ENCODE peak calls at places on chromosomes 12 and 14, in seven cellular contexts. G is H4; A is activated naive CD8-positive, alpha-beta T cell treated with anti-CD3 and anti-CD28 coated beads, Interleukin-2, amount 50 U/mL, for 24 hours; X is central memory CD4-positive, alpha-beta T cell; C is activated T-cell treated with anti-CD3 and anti-CD28 coated beads, Interleukin-2, amount 50 U/mL, for 24 hours; I is foreskin fibroblast; H is effector memory CD4-positive, alpha-beta T cell. Q is an unnamed sample.

GRCh38 chr14:93410021-93410420 is 20.7 kb upstream of the UNC79 start:
- DNase-seq in X (no peak), A (no peak), G (no peak), I (no peak), C (no peak), H (no peak), Q (no peak)

GRCh38 chr14:30861200-30861599 is 13.2 kb upstream of the COCH start:
- DNase-seq in I (no peak), A (no peak), G (no peak), C (no peak), X (no peak), H (no peak), Q (no peak)

GRCh38 chr12:101407054-101407437 is 526 bp downstream of the ARL1 start:
- DNase-seq in X (no peak), H (no peak), A (no peak), I (no peak), C (no peak), G (no peak), Q (no peak)

GRCh38 chr12:132444957-132445883 is 44.7 kb upstream of the FBRSL1 start:
- DNase-seq in I (no peak), H (peak; percentile 44), G (no peak), X (peak; percentile 79), C (peak; percentile 88), A (peak; percentile 84), Q (peak; percentile 59)

GRCh38 chr14:50272498-50272897 is 39.5 kb downstream of the L2HGDH start:
- DNase-seq in A (no peak), H (no peak), C (no peak), G (no peak), I (no peak), X (no peak), Q (no peak)

GRCh38 chr12:114018669-114019068 is 52.5 kb upstream of the RBM19 start:
- DNase-seq in X (no peak), A (no peak), C (no peak), G (peak; percentile 50), H (no peak), I (peak; percentile 14), Q (no peak)

GRCh38 chr12:57717131-57717530 is 21.4 kb downstream of the AGAP2 start:
- DNase-seq in H (no peak), A (no peak), X (no peak), C (no peak), I (no peak), G (no peak), Q (no peak)

GRCh38 chr14:101006008-101006407 is 102.5 kb upstream of the RTL1 start:
- DNase-seq in X (no peak), I (no peak), A (no peak), H (no peak), C (no peak), G (no peak), Q (no peak)

GRCh38 chr12:66746489-66747201 is 67.8 kb upstream of the GRIP1 start:
- DNase-seq in I (no peak), H (no peak), C (no peak), X (no peak), A (no peak), G (no peak), Q (no peak)

GRCh38 chr12:40002178-40003169 is 103.4 kb downstream of the SLC2A13 start:
- DNase-seq in H (no peak), I (no peak), A (no peak), C (no peak), G (no peak), X (no peak), Q (no peak)

GRCh38 chr14:81323621-81324400 is 76.3 kb downstream of the STON2 start:
- DNase-seq in C (no peak), A (no peak), X (no peak), G (peak; percentile 78), I (no peak), H (no peak), Q (no peak)

Q was measured in T follicular helper cell.